ENCODE peak calls at places on chromosomes 1 and 21, in ten cellular contexts. W, Z, H, I, L, B, C, N, G and R are unnamed samples.
A peak's percentile ranks its signal among the peaks of the same experiment; 100 is the strongest.

GRCh38 chr1:38217316-38217715 is 170.7 kb upstream of the POU3F1 start:
- DNase-seq in G (no peak), Z (peak; percentile 25), L (no peak), C (no peak), W (no peak), N (no peak), H (no peak), I (no peak), B (no peak), R (no peak)

GRCh38 chr1:174114788-174115448 is 44.4 kb upstream of the RABGAP1L start:
- DNase-seq in L (peak; percentile 68), Z (no peak), H (no peak), G (peak; percentile 81), I (peak; percentile 30), N (no peak), B (no peak), C (no peak), W (peak; percentile 67), R (no peak)

GRCh38 chr1:212557739-212558664 is 50.6 kb upstream of the ATF3 start:
- DNase-seq in L (peak; percentile 54), C (peak; percentile 83), W (peak; percentile 77), B (peak; percentile 79), H (no peak), N (peak; percentile 80), I (peak; percentile 73), G (no peak), Z (peak; percentile 58), R (peak; percentile 56)

GRCh38 chr1:60898987-60899386 is 183.4 kb upstream of the NFIA start:
- DNase-seq in H (no peak), L (no peak), W (no peak), B (no peak), G (no peak), I (no peak), C (no peak), Z (no peak), N (no peak), R (no peak)

GRCh38 chr21:29205009-29205408 is 74.6 kb downstream of the MAP3K7CL start:
- DNase-seq in B (no peak), L (no peak), H (no peak), I (no peak), C (no peak), N (no peak), W (no peak), G (no peak), Z (no peak), R (no peak)

GRCh38 chr21:41183575-41183974 is 15.6 kb downstream of the BACE2 start:
- DNase-seq in H (no peak), B (no peak), I (no peak), C (no peak), G (no peak), L (peak; percentile 52), N (no peak), Z (no peak), W (no peak), R (no peak)

GRCh38 chr1:163928649-163929048 is 606.9 kb downstream of the NUF2 start:
- DNase-seq in H (no peak), L (peak; percentile 2), B (no peak), N (no peak), C (no peak), G (no peak), I (no peak), Z (no peak), W (peak; percentile 3), R (no peak)

GRCh38 chr1:246728311-246728710 is 4.1 kb downstream of the SCCPDH start:
- DNase-seq in W (no peak), N (no peak), C (no peak), L (no peak), I (no peak), H (no peak), G (no peak), B (no peak), Z (no peak), R (no peak)

GRCh38 chr1:82059931-82060330 is 259.2 kb downstream of the ADGRL2 start:
- DNase-seq in H (no peak), N (no peak), L (no peak), W (no peak), C (no peak), Z (no peak), I (no peak), G (no peak), B (no peak), R (no peak)

GRCh38 chr1:7940034-7940433 is 605 bp downstream of the TNFRSF9 start:
- DNase-seq in H (no peak), W (no peak), G (no peak), C (no peak), N (no peak), B (no peak), I (no peak), L (peak; percentile 52), Z (no peak), R (no peak)

GRCh38 chr1:7941437-7941793 is 776 bp upstream of the TNFRSF9 start:
- DNase-seq in C (no peak), G (no peak), L (peak; percentile 29), Z (no peak), H (no peak), I (no peak), N (no peak), W (peak; percentile 35), B (no peak), R (no peak)

GRCh38 chr1:7943295-7943694 is 2.7 kb upstream of the TNFRSF9 start:
- DNase-seq in W (no peak), I (no peak), L (no peak), Z (no peak), H (no peak), N (no peak), C (no peak), G (no peak), B (no peak), R (no peak)

GRCh38 chr1:7942701-7943029 is 2.0 kb upstream of the TNFRSF9 start:
- DNase-seq in W (no peak), G (no peak), B (no peak), C (no peak), L (no peak), H (no peak), I (no peak), N (no peak), Z (no peak), R (no peak)

DNA sequence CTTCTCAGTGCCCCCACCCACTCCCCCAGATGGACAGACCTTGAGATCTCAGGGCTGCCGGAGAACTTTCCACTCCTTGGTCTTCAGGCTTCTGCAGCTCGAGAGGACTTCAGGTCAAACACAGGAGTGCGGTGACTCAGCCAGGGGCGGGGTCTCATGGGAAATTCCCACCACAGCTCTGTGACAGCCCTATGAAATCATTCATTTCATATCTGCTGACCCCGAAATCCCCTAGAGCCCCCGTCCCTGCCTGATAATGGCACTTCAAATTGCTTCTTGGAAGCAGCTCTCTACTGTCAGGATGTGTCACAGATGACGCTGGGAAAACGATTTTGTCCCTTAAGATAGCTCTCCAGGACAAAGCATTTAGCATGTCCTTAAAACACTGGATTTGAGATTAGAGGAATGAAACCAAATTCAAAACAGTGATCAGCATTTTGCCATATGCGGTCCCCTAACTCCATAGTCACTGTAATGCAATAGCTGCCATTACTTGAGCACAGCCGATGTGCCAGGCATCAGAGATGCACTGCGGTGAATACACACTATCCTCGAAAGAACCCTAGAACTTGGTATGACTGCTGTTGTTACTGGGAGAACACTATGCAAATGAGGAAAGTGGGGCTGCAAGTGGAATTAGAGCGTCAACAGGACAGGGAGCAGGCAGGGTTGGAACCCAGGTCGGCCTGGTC is at the start of gene TNFRSF9:
- DNase-seq in W (peak; percentile 24), C (peak; percentile 53), H (no peak), I (peak; percentile 33), B (no peak), G (peak; percentile 40), Z (no peak), L (peak; percentile 60), N (no peak), R (no peak)
- H3K4me3 ChIP-seq in W (no peak within 1 kb of the TSS), C (no peak within 1 kb of the TSS), H (no peak within 1 kb of the TSS), I (no peak within 1 kb of the TSS), B (no peak within 1 kb of the TSS), G (no peak within 1 kb of the TSS), Z (no peak within 1 kb of the TSS), L (no peak within 1 kb of the TSS), N (no peak within 1 kb of the TSS), R (no peak within 1 kb of the TSS)

GRCh38 chr21:18460979-18461378 is 57.4 kb upstream of the TMPRSS15 start:
- DNase-seq in W (no peak), G (no peak), N (no peak), C (no peak), I (no peak), B (no peak), Z (no peak), L (no peak), H (no peak), R (no peak)
- H3K4me3 ChIP-seq in W (no peak overlapping the region), G (no peak overlapping the region), N (no peak overlapping the region), C (no peak overlapping the region), I (no peak overlapping the region), B (no peak overlapping the region), Z (no peak overlapping the region), L (no peak overlapping the region), H (no peak overlapping the region), R (no peak overlapping the region)

DNA sequence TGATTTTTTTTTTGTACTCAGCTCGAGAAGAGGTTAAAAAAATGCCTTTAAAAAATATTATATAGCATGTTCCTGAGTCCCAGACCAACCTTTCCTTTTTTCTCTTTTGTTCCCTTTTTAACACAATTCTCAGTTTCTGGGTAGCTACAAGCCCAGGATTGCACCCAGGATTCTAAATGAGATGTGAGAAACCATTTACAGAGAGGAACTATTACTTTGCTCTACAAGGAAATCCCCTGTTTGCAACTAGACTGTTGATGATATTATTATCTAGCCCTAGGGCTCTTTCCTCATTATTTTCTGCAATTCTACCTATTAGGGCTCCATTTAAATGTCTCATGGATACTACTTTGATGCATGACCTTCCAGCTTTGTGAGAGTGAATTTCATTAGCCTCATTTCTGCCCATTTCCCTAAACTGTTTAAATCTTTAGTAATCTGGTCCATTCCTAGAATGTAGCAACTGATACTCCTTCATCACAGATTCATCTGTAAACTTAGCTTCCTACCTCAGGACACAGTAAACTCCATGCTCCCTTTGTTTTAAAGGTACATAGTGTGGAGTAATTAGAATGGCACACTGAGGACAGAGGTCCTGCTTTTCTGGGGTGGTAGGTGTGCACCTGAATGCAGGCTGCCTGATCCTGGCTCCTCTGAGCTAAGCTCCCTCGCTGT is 7.1 kb upstream of the KIF14 start:
- DNase-seq in W (no peak), B (no peak), C (no peak), N (no peak), G (no peak), I (no peak), L (no peak), H (no peak), Z (no peak), R (no peak)
- H3K4me3 ChIP-seq in W (no peak overlapping the region), B (no peak overlapping the region), C (no peak overlapping the region), N (no peak overlapping the region), G (no peak overlapping the region), I (no peak overlapping the region), L (no peak overlapping the region), H (no peak overlapping the region), Z (no peak overlapping the region), R (no peak overlapping the region)

DNA sequence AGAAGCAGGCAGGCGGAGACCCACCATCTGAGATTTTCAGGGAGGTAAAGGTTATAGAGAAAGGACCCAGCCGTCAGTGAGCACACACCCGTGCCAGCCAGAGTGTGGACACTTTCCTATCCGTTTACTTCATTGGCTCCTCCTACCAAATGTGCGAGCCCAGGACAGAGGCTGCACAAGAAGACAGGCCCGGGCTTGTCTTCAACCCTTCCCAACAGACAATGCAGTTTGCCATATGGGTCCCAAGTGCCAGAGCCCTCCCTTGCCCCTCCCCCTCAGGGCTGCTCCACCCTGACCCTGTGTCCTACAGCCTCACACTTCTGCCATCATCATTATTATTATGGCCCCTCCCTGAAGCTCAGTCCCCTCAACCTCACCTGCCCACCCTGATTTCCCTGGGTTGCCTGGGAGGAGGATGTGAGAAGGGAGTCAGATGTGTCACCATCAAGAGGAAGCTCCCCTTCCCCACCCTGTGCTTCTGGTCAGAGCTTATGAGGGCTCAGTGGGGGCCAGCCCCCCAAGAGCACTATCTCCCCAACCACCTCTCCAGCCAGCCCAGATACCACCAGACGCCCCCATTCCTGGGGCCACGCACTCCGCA is 9.4 kb downstream of the LAPTM5 start:
- DNase-seq in G (no peak), C (peak; percentile 54), Z (no peak), W (no peak), B (no peak), I (no peak), H (no peak), N (no peak), L (peak; percentile 24), R (no peak)
- H3K4me3 ChIP-seq in G (no peak overlapping the region), C (no peak overlapping the region), Z (no peak overlapping the region), W (no peak overlapping the region), B (no peak overlapping the region), I (no peak overlapping the region), H (no peak overlapping the region), N (no peak overlapping the region), L (no peak overlapping the region), R (no peak overlapping the region)